ENCODE peak calls at places on chromosomes 1 and 21, in five cellular contexts. One of them, this sample, is unnamed.

GRCh38 chr21:41142051-41142795 is 25.7 kb upstream of the BACE2 start:
- DNase-seq in Calu3: no peak
- DNase-seq in HFFc6: peak
- DNase-seq in foreskin fibroblast: no peak
- DNase-seq in T-helper 17 cell: no peak
- DNase-seq in this sample: no peak

GRCh38 chr21:44024895-44025353 is 12.8 kb downstream of the TRAPPC10 start:
- DNase-seq in foreskin fibroblast: peak
- DNase-seq in HFFc6: no peak
- DNase-seq in T-helper 17 cell: no peak
- DNase-seq in Calu3: no peak
- DNase-seq in this sample: no peak

GRCh38 chr1:15283500-15283899 is 36.5 kb downstream of the FHAD1 start:
- DNase-seq in foreskin fibroblast: no peak
- DNase-seq in T-helper 17 cell: no peak
- DNase-seq in HFFc6: peak
- DNase-seq in Calu3: no peak
- DNase-seq in this sample: no peak

GRCh38 chr21:41932576-41933258 is 21.1 kb downstream of the C2CD2 start:
- DNase-seq in foreskin fibroblast: peak
- DNase-seq in Calu3: no peak
- DNase-seq in HFFc6: peak
- DNase-seq in T-helper 17 cell: no peak
- DNase-seq in this sample: no peak

GRCh38 chr1:59107516-59107915 is 189.4 kb upstream of the FGGY start:
- DNase-seq in Calu3: no peak
- DNase-seq in HFFc6: no peak
- DNase-seq in T-helper 17 cell: no peak
- DNase-seq in foreskin fibroblast: peak
- DNase-seq in this sample: no peak

GRCh38 chr21:29074007-29074376 is 544 bp upstream of the CCT8 start:
- DNase-seq in Calu3: no peak
- DNase-seq in HFFc6: no peak
- DNase-seq in T-helper 17 cell: no peak
- DNase-seq in foreskin fibroblast: no peak
- DNase-seq in this sample: no peak

GRCh38 chr1:61992257-61992656 is 202.4 kb upstream of the L1TD1 start:
- DNase-seq in HFFc6: no peak
- DNase-seq in foreskin fibroblast: no peak
- DNase-seq in Calu3: no peak
- DNase-seq in T-helper 17 cell: no peak
- DNase-seq in this sample: no peak

GRCh38 chr1:119702384-119702783 is 9.3 kb upstream of the PHGDH start:
- DNase-seq in Calu3: no peak
- DNase-seq in foreskin fibroblast: peak
- DNase-seq in T-helper 17 cell: no peak
- DNase-seq in HFFc6: peak
- DNase-seq in this sample: no peak

GRCh38 chr1:223473576-223474344 is 80.5 kb downstream of the CCDC185 start:
- DNase-seq in T-helper 17 cell: no peak
- DNase-seq in foreskin fibroblast: no peak
- DNase-seq in HFFc6: no peak
- DNase-seq in Calu3: no peak
- DNase-seq in this sample: no peak

GRCh38 chr1:65538013-65538578 is 117.6 kb downstream of the LEPR start:
- DNase-seq in HFFc6: no peak
- DNase-seq in Calu3: no peak
- DNase-seq in T-helper 17 cell: no peak
- DNase-seq in foreskin fibroblast: no peak
- DNase-seq in this sample: no peak

GRCh38 chr21:44353200-44353970 is at the start of gene TRPM2:
- DNase-seq in T-helper 17 cell: no peak
- DNase-seq in HFFc6: no peak
- DNase-seq in foreskin fibroblast: peak
- DNase-seq in Calu3: no peak
- DNase-seq in this sample: peak

GRCh38 chr21:34796518-34797201 is 127.9 kb downstream of the CLIC6 start:
- DNase-seq in T-helper 17 cell: no peak
- DNase-seq in foreskin fibroblast: no peak
- DNase-seq in Calu3: no peak
- DNase-seq in HFFc6: no peak
- DNase-seq in this sample: no peak

GRCh38 chr21:31326478-31327247 is 17.4 kb downstream of the TIAM1 start:
- DNase-seq in HFFc6: no peak
- DNase-seq in foreskin fibroblast: peak
- DNase-seq in T-helper 17 cell: no peak
- DNase-seq in Calu3: no peak
- DNase-seq in this sample: no peak

GRCh38 chr1:165580931-165581871 is 37.4 kb downstream of the LRRC52 start:
- DNase-seq in HFFc6: peak
- DNase-seq in foreskin fibroblast: peak
- DNase-seq in T-helper 17 cell: no peak
- DNase-seq in Calu3: no peak
- DNase-seq in this sample: no peak

GRCh38 chr1:12112711-12113161 is 49.6 kb downstream of the TNFRSF8 start:
- DNase-seq in Calu3: peak
- DNase-seq in foreskin fibroblast: peak
- DNase-seq in T-helper 17 cell: no peak
- DNase-seq in HFFc6: peak
- DNase-seq in this sample: no peak

GRCh38 chr1:201946224-201946908 is at the start of gene LMOD1:
- DNase-seq in Calu3: peak
- DNase-seq in HFFc6: peak
- DNase-seq in foreskin fibroblast: peak
- DNase-seq in T-helper 17 cell: no peak
- DNase-seq in this sample: no peak

GRCh38 chr1:33515607-33516006 is 43.2 kb downstream of the ZSCAN20 start:
- DNase-seq in foreskin fibroblast: no peak
- DNase-seq in T-helper 17 cell: no peak
- DNase-seq in Calu3: no peak
- DNase-seq in HFFc6: no peak
- DNase-seq in this sample: no peak

GRCh38 chr1:201883786-201884185 is 4.9 kb upstream of the SHISA4 start:
- DNase-seq in foreskin fibroblast: peak
- DNase-seq in HFFc6: no peak
- DNase-seq in T-helper 17 cell: no peak
- DNase-seq in Calu3: no peak
- DNase-seq in this sample: no peak

GRCh38 chr1:5965586-5966131 is 26.6 kb downstream of the NPHP4 start:
- DNase-seq in T-helper 17 cell: no peak
- DNase-seq in HFFc6: no peak
- DNase-seq in foreskin fibroblast: no peak
- DNase-seq in Calu3: no peak
- DNase-seq in this sample: no peak

GRCh38 chr1:206635983-206636354 is 633 bp downstream of the DYRK3 start:
- DNase-seq in Calu3: no peak
- DNase-seq in HFFc6: peak
- DNase-seq in T-helper 17 cell: no peak
- DNase-seq in foreskin fibroblast: peak
- DNase-seq in this sample: no peak

GRCh38 chr1:9009438-9010366 is 16.5 kb downstream of the SLC2A7 start:
- DNase-seq in foreskin fibroblast: peak
- DNase-seq in HFFc6: no peak
- DNase-seq in T-helper 17 cell: no peak
- DNase-seq in Calu3: peak
- DNase-seq in this sample: no peak

GRCh38 chr1:233300326-233300725 is 4.8 kb upstream of the PCNX2 start:
- DNase-seq in HFFc6: no peak
- DNase-seq in T-helper 17 cell: no peak
- DNase-seq in foreskin fibroblast: no peak
- DNase-seq in Calu3: no peak
- DNase-seq in this sample: no peak

GRCh38 chr1:31748265-31748859 is 15.8 kb downstream of the ADGRB2 start:
- DNase-seq in T-helper 17 cell: no peak
- DNase-seq in Calu3: no peak
- DNase-seq in HFFc6: no peak
- DNase-seq in foreskin fibroblast: peak
- DNase-seq in this sample: no peak

GRCh38 chr21:37687001-37687400 is 229.3 kb downstream of the KCNJ6 start:
- DNase-seq in HFFc6: no peak
- DNase-seq in Calu3: no peak
- DNase-seq in foreskin fibroblast: no peak
- DNase-seq in T-helper 17 cell: no peak
- DNase-seq in this sample: no peak

GRCh38 chr1:193275773-193276172 is 89.4 kb upstream of the B3GALT2 start:
- DNase-seq in foreskin fibroblast: no peak
- DNase-seq in T-helper 17 cell: no peak
- DNase-seq in HFFc6: no peak
- DNase-seq in Calu3: no peak
- DNase-seq in this sample: no peak

GRCh38 chr1:209389258-209389657 is 194.3 kb upstream of the CAMK1G start:
- DNase-seq in foreskin fibroblast: peak
- DNase-seq in Calu3: peak
- DNase-seq in HFFc6: peak
- DNase-seq in T-helper 17 cell: no peak
- DNase-seq in this sample: no peak

GRCh38 chr1:1337793-1338147 is 6.7 kb downstream of the TAS1R3 start:
- DNase-seq in HFFc6: no peak
- DNase-seq in Calu3: no peak
- DNase-seq in T-helper 17 cell: no peak
- DNase-seq in foreskin fibroblast: no peak
- DNase-seq in this sample: no peak

GRCh38 chr1:152907686-152908601 is at the start of gene IVL:
- DNase-seq in T-helper 17 cell: no peak
- DNase-seq in Calu3: peak
- DNase-seq in HFFc6: no peak
- DNase-seq in foreskin fibroblast: peak
- DNase-seq in this sample: no peak

GRCh38 chr1:53959664-53960250 is 13.6 kb downstream of the LRRC42 start:
- DNase-seq in foreskin fibroblast: no peak
- DNase-seq in HFFc6: peak
- DNase-seq in T-helper 17 cell: no peak
- DNase-seq in Calu3: peak
- DNase-seq in this sample: no peak

GRCh38 chr1:191629836-191630235 is 528.4 kb upstream of the RGS18 start:
- DNase-seq in foreskin fibroblast: no peak
- DNase-seq in T-helper 17 cell: no peak
- DNase-seq in Calu3: peak
- DNase-seq in HFFc6: no peak
- DNase-seq in this sample: no peak

GRCh38 chr1:77044133-77044849 is 174.9 kb downstream of the PIGK start:
- DNase-seq in HFFc6: no peak
- DNase-seq in foreskin fibroblast: peak
- DNase-seq in Calu3: no peak
- DNase-seq in T-helper 17 cell: no peak
- DNase-seq in this sample: no peak

This sample was measured in activated effector memory CD4-positive, alpha-beta T cell treated with Interleukin-2 at 50 U/mL for 16 hours.